ENCODE peak calls at places on chromosomes 11 and 22, in ten cellular contexts. One of them, this sample, is unnamed.

GRCh38 chr11:13336246-13336873 is 58.8 kb downstream of the BMAL1 start:
- DNase-seq in stimulated activated CD8-positive, alpha-beta memory T cell treated with anti-CD3 and anti-CD28 coated beads, Interleukin-4, amount 100 ng/mL, for 24 hours: no peak
- DNase-seq in T-helper 2 cell: no peak
- DNase-seq in ecto neural progenitor cell: no peak
- DNase-seq in NCI-H345: no peak
- DNase-seq in endothelial cell: no peak
- DNase-seq in activated CD4-positive, alpha-beta T cell treated with anti-CD3 and anti-CD28 coated beads, Interleukin-2, amount 50 U/mL, for 24 hours: no peak
- DNase-seq in mammary epithelial cell: peak; percentile 56
- DNase-seq in GOT3: no peak
- DNase-seq in DND-41: no peak
- DNase-seq in this sample: no peak

GRCh38 chr11:58628446-58628845 is 6.0 kb downstream of the CNTF start:
- DNase-seq in stimulated activated CD8-positive, alpha-beta memory T cell treated with anti-CD3 and anti-CD28 coated beads, Interleukin-4, amount 100 ng/mL, for 24 hours: no peak
- DNase-seq in T-helper 2 cell: no peak
- DNase-seq in ecto neural progenitor cell: no peak
- DNase-seq in NCI-H345: no peak
- DNase-seq in endothelial cell: no peak
- DNase-seq in activated CD4-positive, alpha-beta T cell treated with anti-CD3 and anti-CD28 coated beads, Interleukin-2, amount 50 U/mL, for 24 hours: no peak
- DNase-seq in mammary epithelial cell: peak; percentile 19
- DNase-seq in GOT3: no peak
- DNase-seq in DND-41: no peak
- DNase-seq in this sample: no peak

GRCh38 chr11:133833899-133834296 is 11.4 kb downstream of the SPATA19 start:
- DNase-seq in stimulated activated CD8-positive, alpha-beta memory T cell treated with anti-CD3 and anti-CD28 coated beads, Interleukin-4, amount 100 ng/mL, for 24 hours: no peak
- DNase-seq in T-helper 2 cell: no peak
- DNase-seq in ecto neural progenitor cell: peak; percentile 44
- DNase-seq in NCI-H345: no peak
- DNase-seq in endothelial cell: no peak
- DNase-seq in activated CD4-positive, alpha-beta T cell treated with anti-CD3 and anti-CD28 coated beads, Interleukin-2, amount 50 U/mL, for 24 hours: no peak
- DNase-seq in mammary epithelial cell: no peak
- DNase-seq in GOT3: no peak
- DNase-seq in DND-41: no peak
- DNase-seq in this sample: no peak

GRCh38 chr22:37218399-37218770 is 6.1 kb upstream of the SSTR3 start:
- DNase-seq in stimulated activated CD8-positive, alpha-beta memory T cell treated with anti-CD3 and anti-CD28 coated beads, Interleukin-4, amount 100 ng/mL, for 24 hours: no peak
- DNase-seq in T-helper 2 cell: no peak
- DNase-seq in ecto neural progenitor cell: no peak
- DNase-seq in NCI-H345: no peak
- DNase-seq in endothelial cell: no peak
- DNase-seq in activated CD4-positive, alpha-beta T cell treated with anti-CD3 and anti-CD28 coated beads, Interleukin-2, amount 50 U/mL, for 24 hours: no peak
- DNase-seq in mammary epithelial cell: no peak
- DNase-seq in GOT3: no peak
- DNase-seq in DND-41: peak; percentile 50
- DNase-seq in this sample: no peak

GRCh38 chr11:71246559-71246958 is 5.8 kb downstream of the SHANK2 start:
- DNase-seq in stimulated activated CD8-positive, alpha-beta memory T cell treated with anti-CD3 and anti-CD28 coated beads, Interleukin-4, amount 100 ng/mL, for 24 hours: no peak
- DNase-seq in T-helper 2 cell: no peak
- DNase-seq in ecto neural progenitor cell: peak; percentile 46
- DNase-seq in NCI-H345: peak; percentile 52
- DNase-seq in endothelial cell: no peak
- DNase-seq in activated CD4-positive, alpha-beta T cell treated with anti-CD3 and anti-CD28 coated beads, Interleukin-2, amount 50 U/mL, for 24 hours: no peak
- DNase-seq in mammary epithelial cell: no peak
- DNase-seq in GOT3: no peak
- DNase-seq in DND-41: no peak
- DNase-seq in this sample: no peak

GRCh38 chr22:39265143-39265542 is 20.4 kb upstream of the PDGFB start:
- DNase-seq in stimulated activated CD8-positive, alpha-beta memory T cell treated with anti-CD3 and anti-CD28 coated beads, Interleukin-4, amount 100 ng/mL, for 24 hours: no peak
- DNase-seq in T-helper 2 cell: no peak
- DNase-seq in ecto neural progenitor cell: no peak
- DNase-seq in NCI-H345: no peak
- DNase-seq in endothelial cell: no peak
- DNase-seq in activated CD4-positive, alpha-beta T cell treated with anti-CD3 and anti-CD28 coated beads, Interleukin-2, amount 50 U/mL, for 24 hours: no peak
- DNase-seq in mammary epithelial cell: no peak
- DNase-seq in GOT3: no peak
- DNase-seq in DND-41: no peak
- DNase-seq in this sample: no peak

GRCh38 chr11:975824-976223 is 50.2 kb downstream of the AP2A2 start:
- DNase-seq in stimulated activated CD8-positive, alpha-beta memory T cell treated with anti-CD3 and anti-CD28 coated beads, Interleukin-4, amount 100 ng/mL, for 24 hours: no peak
- DNase-seq in T-helper 2 cell: peak; percentile 47
- DNase-seq in ecto neural progenitor cell: peak; percentile 64
- DNase-seq in NCI-H345: no peak
- DNase-seq in endothelial cell: peak; percentile 37
- DNase-seq in activated CD4-positive, alpha-beta T cell treated with anti-CD3 and anti-CD28 coated beads, Interleukin-2, amount 50 U/mL, for 24 hours: no peak
- DNase-seq in mammary epithelial cell: no peak
- DNase-seq in GOT3: no peak
- DNase-seq in DND-41: no peak
- DNase-seq in this sample: no peak

GRCh38 chr11:47616726-47617416 is 22.7 kb upstream of the C1QTNF4 start:
- DNase-seq in stimulated activated CD8-positive, alpha-beta memory T cell treated with anti-CD3 and anti-CD28 coated beads, Interleukin-4, amount 100 ng/mL, for 24 hours: no peak
- DNase-seq in T-helper 2 cell: peak; percentile 55
- DNase-seq in ecto neural progenitor cell: no peak
- DNase-seq in NCI-H345: peak; percentile 3
- DNase-seq in endothelial cell: peak; percentile 67
- DNase-seq in activated CD4-positive, alpha-beta T cell treated with anti-CD3 and anti-CD28 coated beads, Interleukin-2, amount 50 U/mL, for 24 hours: no peak
- DNase-seq in mammary epithelial cell: peak; percentile 28
- DNase-seq in GOT3: no peak
- DNase-seq in DND-41: peak; percentile 30
- DNase-seq in this sample: no peak

GRCh38 chr11:37026326-37026725 is 428.3 kb upstream of the RAG2 start:
- DNase-seq in stimulated activated CD8-positive, alpha-beta memory T cell treated with anti-CD3 and anti-CD28 coated beads, Interleukin-4, amount 100 ng/mL, for 24 hours: no peak
- DNase-seq in T-helper 2 cell: no peak
- DNase-seq in ecto neural progenitor cell: no peak
- DNase-seq in NCI-H345: no peak
- DNase-seq in endothelial cell: no peak
- DNase-seq in activated CD4-positive, alpha-beta T cell treated with anti-CD3 and anti-CD28 coated beads, Interleukin-2, amount 50 U/mL, for 24 hours: no peak
- DNase-seq in mammary epithelial cell: no peak
- DNase-seq in GOT3: no peak
- DNase-seq in DND-41: no peak
- DNase-seq in this sample: no peak

GRCh38 chr11:76830639-76831312 is 29.9 kb upstream of the ACER3 start:
- DNase-seq in stimulated activated CD8-positive, alpha-beta memory T cell treated with anti-CD3 and anti-CD28 coated beads, Interleukin-4, amount 100 ng/mL, for 24 hours: no peak
- DNase-seq in T-helper 2 cell: no peak
- DNase-seq in ecto neural progenitor cell: no peak
- DNase-seq in NCI-H345: peak; percentile 4
- DNase-seq in endothelial cell: no peak
- DNase-seq in activated CD4-positive, alpha-beta T cell treated with anti-CD3 and anti-CD28 coated beads, Interleukin-2, amount 50 U/mL, for 24 hours: no peak
- DNase-seq in mammary epithelial cell: no peak
- DNase-seq in GOT3: no peak
- DNase-seq in DND-41: no peak
- DNase-seq in this sample: no peak

GRCh38 chr11:57641011-57641410 is 8.7 kb downstream of the YPEL4 start:
- DNase-seq in stimulated activated CD8-positive, alpha-beta memory T cell treated with anti-CD3 and anti-CD28 coated beads, Interleukin-4, amount 100 ng/mL, for 24 hours: no peak
- DNase-seq in T-helper 2 cell: no peak
- DNase-seq in ecto neural progenitor cell: peak; percentile 62
- DNase-seq in NCI-H345: no peak
- DNase-seq in endothelial cell: no peak
- DNase-seq in activated CD4-positive, alpha-beta T cell treated with anti-CD3 and anti-CD28 coated beads, Interleukin-2, amount 50 U/mL, for 24 hours: no peak
- DNase-seq in mammary epithelial cell: no peak
- DNase-seq in GOT3: no peak
- DNase-seq in DND-41: no peak
- DNase-seq in this sample: no peak

GRCh38 chr11:10885703-10886363 is 28.0 kb upstream of the ZBED5 start:
- DNase-seq in stimulated activated CD8-positive, alpha-beta memory T cell treated with anti-CD3 and anti-CD28 coated beads, Interleukin-4, amount 100 ng/mL, for 24 hours: no peak
- DNase-seq in T-helper 2 cell: no peak
- DNase-seq in ecto neural progenitor cell: no peak
- DNase-seq in NCI-H345: no peak
- DNase-seq in endothelial cell: no peak
- DNase-seq in activated CD4-positive, alpha-beta T cell treated with anti-CD3 and anti-CD28 coated beads, Interleukin-2, amount 50 U/mL, for 24 hours: no peak
- DNase-seq in mammary epithelial cell: no peak
- DNase-seq in GOT3: no peak
- DNase-seq in DND-41: no peak
- DNase-seq in this sample: no peak

GRCh38 chr11:3169235-3169951 is 4.3 kb upstream of the OSBPL5 start:
- DNase-seq in stimulated activated CD8-positive, alpha-beta memory T cell treated with anti-CD3 and anti-CD28 coated beads, Interleukin-4, amount 100 ng/mL, for 24 hours: no peak
- DNase-seq in T-helper 2 cell: no peak
- DNase-seq in ecto neural progenitor cell: peak; percentile 61
- DNase-seq in NCI-H345: no peak
- DNase-seq in endothelial cell: no peak
- DNase-seq in activated CD4-positive, alpha-beta T cell treated with anti-CD3 and anti-CD28 coated beads, Interleukin-2, amount 50 U/mL, for 24 hours: no peak
- DNase-seq in mammary epithelial cell: peak; percentile 69
- DNase-seq in GOT3: no peak
- DNase-seq in DND-41: peak; percentile 82
- DNase-seq in this sample: no peak

GRCh38 chr22:18076060-18076497 is 1.7 kb upstream of the PEX26 start:
- DNase-seq in stimulated activated CD8-positive, alpha-beta memory T cell treated with anti-CD3 and anti-CD28 coated beads, Interleukin-4, amount 100 ng/mL, for 24 hours: no peak
- DNase-seq in T-helper 2 cell: peak; percentile 63
- DNase-seq in ecto neural progenitor cell: peak; percentile 60
- DNase-seq in NCI-H345: peak; percentile 67
- DNase-seq in endothelial cell: peak; percentile 71
- DNase-seq in activated CD4-positive, alpha-beta T cell treated with anti-CD3 and anti-CD28 coated beads, Interleukin-2, amount 50 U/mL, for 24 hours: no peak
- DNase-seq in mammary epithelial cell: peak; percentile 85
- DNase-seq in GOT3: peak; percentile 32
- DNase-seq in DND-41: peak; percentile 51
- DNase-seq in this sample: peak; percentile 15

GRCh38 chr11:7573558-7574296 is 59.9 kb downstream of the PPFIBP2 start:
- DNase-seq in stimulated activated CD8-positive, alpha-beta memory T cell treated with anti-CD3 and anti-CD28 coated beads, Interleukin-4, amount 100 ng/mL, for 24 hours: no peak
- DNase-seq in T-helper 2 cell: no peak
- DNase-seq in ecto neural progenitor cell: no peak
- DNase-seq in NCI-H345: no peak
- DNase-seq in endothelial cell: no peak
- DNase-seq in activated CD4-positive, alpha-beta T cell treated with anti-CD3 and anti-CD28 coated beads, Interleukin-2, amount 50 U/mL, for 24 hours: no peak
- DNase-seq in mammary epithelial cell: no peak
- DNase-seq in GOT3: no peak
- DNase-seq in DND-41: no peak
- DNase-seq in this sample: no peak

GRCh38 chr11:385594-386351 is 8.2 kb upstream of the PKP3 start:
- DNase-seq in stimulated activated CD8-positive, alpha-beta memory T cell treated with anti-CD3 and anti-CD28 coated beads, Interleukin-4, amount 100 ng/mL, for 24 hours: no peak
- DNase-seq in T-helper 2 cell: no peak
- DNase-seq in ecto neural progenitor cell: no peak
- DNase-seq in NCI-H345: no peak
- DNase-seq in endothelial cell: no peak
- DNase-seq in activated CD4-positive, alpha-beta T cell treated with anti-CD3 and anti-CD28 coated beads, Interleukin-2, amount 50 U/mL, for 24 hours: no peak
- DNase-seq in mammary epithelial cell: no peak
- DNase-seq in GOT3: no peak
- DNase-seq in DND-41: no peak
- DNase-seq in this sample: no peak